ENCODE peak calls at places on chromosome X, in six cellular contexts. One of them, this sample, is unnamed.

GRCh38 chrX:74540635-74541249 is 73.7 kb downstream of the RLIM start:
- DNase-seq in activated CD8-positive, alpha-beta memory T cell treated with anti-CD3 and anti-CD28 coated beads for 24 hours: no peak
- DNase-seq in aorta: no peak
- DNase-seq in activated CD8-positive, alpha-beta T cell treated with anti-CD3 and anti-CD28 coated beads, Interleukin-2, amount 10 ng/mL, durations not matched to agents 7 days and 5 days: no peak
- DNase-seq in cerebellar cortex: no peak
- DNase-seq in T-helper 2 cell: no peak
- DNase-seq in this sample: no peak

GRCh38 chrX:82224961-82225360 is 1023.1 kb downstream of the SH3BGRL start:
- DNase-seq in activated CD8-positive, alpha-beta T cell treated with anti-CD3 and anti-CD28 coated beads, Interleukin-2, amount 10 ng/mL, durations not matched to agents 7 days and 5 days: no peak
- DNase-seq in cerebellar cortex: no peak
- DNase-seq in T-helper 2 cell: no peak
- DNase-seq in activated CD8-positive, alpha-beta memory T cell treated with anti-CD3 and anti-CD28 coated beads for 24 hours: no peak
- DNase-seq in aorta: no peak
- DNase-seq in this sample: no peak

GRCh38 chrX:115559672-115560071 is 1.3 kb upstream of the PLS3 start:
- DNase-seq in activated CD8-positive, alpha-beta memory T cell treated with anti-CD3 and anti-CD28 coated beads for 24 hours: no peak
- DNase-seq in activated CD8-positive, alpha-beta T cell treated with anti-CD3 and anti-CD28 coated beads, Interleukin-2, amount 10 ng/mL, durations not matched to agents 7 days and 5 days: no peak
- DNase-seq in cerebellar cortex: no peak
- DNase-seq in T-helper 2 cell: no peak
- DNase-seq in aorta: no peak
- DNase-seq in this sample: no peak

GRCh38 chrX:53089224-53089842 is 4.6 kb upstream of the KANTR start:
- DNase-seq in T-helper 2 cell: no peak
- DNase-seq in aorta: no peak
- DNase-seq in cerebellar cortex: peak; percentile 83
- DNase-seq in activated CD8-positive, alpha-beta T cell treated with anti-CD3 and anti-CD28 coated beads, Interleukin-2, amount 10 ng/mL, durations not matched to agents 7 days and 5 days: peak; percentile 49
- DNase-seq in activated CD8-positive, alpha-beta memory T cell treated with anti-CD3 and anti-CD28 coated beads for 24 hours: no peak
- DNase-seq in this sample: peak; percentile 66

GRCh38 chrX:129653985-129654651 is 638 bp downstream of the APLN start:
- DNase-seq in cerebellar cortex: no peak
- DNase-seq in activated CD8-positive, alpha-beta T cell treated with anti-CD3 and anti-CD28 coated beads, Interleukin-2, amount 10 ng/mL, durations not matched to agents 7 days and 5 days: peak; percentile 26
- DNase-seq in activated CD8-positive, alpha-beta memory T cell treated with anti-CD3 and anti-CD28 coated beads for 24 hours: no peak
- DNase-seq in T-helper 2 cell: no peak
- DNase-seq in aorta: no peak
- DNase-seq in this sample: no peak

GRCh38 chrX:13090261-13091110 is 46.1 kb upstream of the FAM9C start:
- DNase-seq in activated CD8-positive, alpha-beta T cell treated with anti-CD3 and anti-CD28 coated beads, Interleukin-2, amount 10 ng/mL, durations not matched to agents 7 days and 5 days: peak; percentile 49
- DNase-seq in activated CD8-positive, alpha-beta memory T cell treated with anti-CD3 and anti-CD28 coated beads for 24 hours: no peak
- DNase-seq in T-helper 2 cell: no peak
- DNase-seq in cerebellar cortex: no peak
- DNase-seq in aorta: no peak
- DNase-seq in this sample: peak; percentile 88

GRCh38 chrX:1673337-1673736 is 58.5 kb downstream of the ASMT start:
- DNase-seq in aorta: no peak
- DNase-seq in T-helper 2 cell: no peak
- DNase-seq in activated CD8-positive, alpha-beta memory T cell treated with anti-CD3 and anti-CD28 coated beads for 24 hours: peak; percentile 57
- DNase-seq in cerebellar cortex: peak; percentile 34
- DNase-seq in activated CD8-positive, alpha-beta T cell treated with anti-CD3 and anti-CD28 coated beads, Interleukin-2, amount 10 ng/mL, durations not matched to agents 7 days and 5 days: peak; percentile 60
- DNase-seq in this sample: peak; percentile 7

GRCh38 chrX:42776195-42776594 is 1.8 kb downstream of the PPP1R2C start:
- DNase-seq in activated CD8-positive, alpha-beta T cell treated with anti-CD3 and anti-CD28 coated beads, Interleukin-2, amount 10 ng/mL, durations not matched to agents 7 days and 5 days: no peak
- DNase-seq in aorta: no peak
- DNase-seq in cerebellar cortex: no peak
- DNase-seq in activated CD8-positive, alpha-beta memory T cell treated with anti-CD3 and anti-CD28 coated beads for 24 hours: no peak
- DNase-seq in T-helper 2 cell: no peak
- DNase-seq in this sample: peak; percentile 65

GRCh38 chrX:12956704-12957541 is 18.0 kb upstream of the TMSB4X start:
- DNase-seq in T-helper 2 cell: no peak
- DNase-seq in aorta: no peak
- DNase-seq in activated CD8-positive, alpha-beta memory T cell treated with anti-CD3 and anti-CD28 coated beads for 24 hours: no peak
- DNase-seq in cerebellar cortex: peak; percentile 35
- DNase-seq in activated CD8-positive, alpha-beta T cell treated with anti-CD3 and anti-CD28 coated beads, Interleukin-2, amount 10 ng/mL, durations not matched to agents 7 days and 5 days: peak; percentile 78
- DNase-seq in this sample: peak; percentile 67

GRCh38 chrX:10922158-10922557 is 189.0 kb upstream of the HCCS start:
- DNase-seq in cerebellar cortex: no peak
- DNase-seq in activated CD8-positive, alpha-beta T cell treated with anti-CD3 and anti-CD28 coated beads, Interleukin-2, amount 10 ng/mL, durations not matched to agents 7 days and 5 days: no peak
- DNase-seq in T-helper 2 cell: no peak
- DNase-seq in aorta: no peak
- DNase-seq in activated CD8-positive, alpha-beta memory T cell treated with anti-CD3 and anti-CD28 coated beads for 24 hours: no peak
- DNase-seq in this sample: peak; percentile 85

GRCh38 chrX:40244980-40245379 is 147.2 kb upstream of the BCOR start:
- DNase-seq in T-helper 2 cell: no peak
- DNase-seq in aorta: peak; percentile 16
- DNase-seq in activated CD8-positive, alpha-beta T cell treated with anti-CD3 and anti-CD28 coated beads, Interleukin-2, amount 10 ng/mL, durations not matched to agents 7 days and 5 days: peak; percentile 23
- DNase-seq in cerebellar cortex: peak; percentile 55
- DNase-seq in activated CD8-positive, alpha-beta memory T cell treated with anti-CD3 and anti-CD28 coated beads for 24 hours: no peak
- DNase-seq in this sample: peak; percentile 8

GRCh38 chrX:97026406-97026805 is 142.7 kb downstream of the RPA4 start:
- DNase-seq in T-helper 2 cell: no peak
- DNase-seq in aorta: no peak
- DNase-seq in cerebellar cortex: peak; percentile 1
- DNase-seq in activated CD8-positive, alpha-beta memory T cell treated with anti-CD3 and anti-CD28 coated beads for 24 hours: no peak
- DNase-seq in activated CD8-positive, alpha-beta T cell treated with anti-CD3 and anti-CD28 coated beads, Interleukin-2, amount 10 ng/mL, durations not matched to agents 7 days and 5 days: no peak
- DNase-seq in this sample: peak; percentile 40

GRCh38 chrX:2697741-2698294 is 6.7 kb downstream of the CD99 start:
- DNase-seq in activated CD8-positive, alpha-beta memory T cell treated with anti-CD3 and anti-CD28 coated beads for 24 hours: no peak
- DNase-seq in cerebellar cortex: no peak
- DNase-seq in T-helper 2 cell: no peak
- DNase-seq in aorta: no peak
- DNase-seq in activated CD8-positive, alpha-beta T cell treated with anti-CD3 and anti-CD28 coated beads, Interleukin-2, amount 10 ng/mL, durations not matched to agents 7 days and 5 days: no peak
- DNase-seq in this sample: peak; percentile 79

GRCh38 chrX:100654256-100654655 is 10.3 kb downstream of the SRPX2 start:
- DNase-seq in activated CD8-positive, alpha-beta memory T cell treated with anti-CD3 and anti-CD28 coated beads for 24 hours: no peak
- DNase-seq in activated CD8-positive, alpha-beta T cell treated with anti-CD3 and anti-CD28 coated beads, Interleukin-2, amount 10 ng/mL, durations not matched to agents 7 days and 5 days: no peak
- DNase-seq in T-helper 2 cell: no peak
- DNase-seq in aorta: no peak
- DNase-seq in cerebellar cortex: no peak
- DNase-seq in this sample: peak; percentile 29

GRCh38 chrX:13646154-13646549 is 6.8 kb upstream of the TCEANC start:
- DNase-seq in activated CD8-positive, alpha-beta T cell treated with anti-CD3 and anti-CD28 coated beads, Interleukin-2, amount 10 ng/mL, durations not matched to agents 7 days and 5 days: peak; percentile 55
- DNase-seq in aorta: peak; percentile 85
- DNase-seq in activated CD8-positive, alpha-beta memory T cell treated with anti-CD3 and anti-CD28 coated beads for 24 hours: no peak
- DNase-seq in T-helper 2 cell: no peak
- DNase-seq in cerebellar cortex: peak; percentile 66
- DNase-seq in this sample: peak; percentile 50

GRCh38 chrX:13468096-13468495 is 101.3 kb upstream of the EGFL6 start:
- DNase-seq in activated CD8-positive, alpha-beta memory T cell treated with anti-CD3 and anti-CD28 coated beads for 24 hours: no peak
- DNase-seq in aorta: no peak
- DNase-seq in cerebellar cortex: no peak
- DNase-seq in T-helper 2 cell: no peak
- DNase-seq in activated CD8-positive, alpha-beta T cell treated with anti-CD3 and anti-CD28 coated beads, Interleukin-2, amount 10 ng/mL, durations not matched to agents 7 days and 5 days: no peak
- DNase-seq in this sample: no peak

GRCh38 chrX:106726485-106727437 is at the start of gene RNF128:
- DNase-seq in activated CD8-positive, alpha-beta T cell treated with anti-CD3 and anti-CD28 coated beads, Interleukin-2, amount 10 ng/mL, durations not matched to agents 7 days and 5 days: peak; percentile 20
- DNase-seq in T-helper 2 cell: no peak
- DNase-seq in aorta: peak; percentile 74
- DNase-seq in cerebellar cortex: peak; percentile 17
- DNase-seq in activated CD8-positive, alpha-beta memory T cell treated with anti-CD3 and anti-CD28 coated beads for 24 hours: no peak
- DNase-seq in this sample: no peak

GRCh38 chrX:152904151-152905080 is 6.5 kb downstream of the ZNF185 start:
- DNase-seq in activated CD8-positive, alpha-beta memory T cell treated with anti-CD3 and anti-CD28 coated beads for 24 hours: peak; percentile 74
- DNase-seq in cerebellar cortex: no peak
- DNase-seq in activated CD8-positive, alpha-beta T cell treated with anti-CD3 and anti-CD28 coated beads, Interleukin-2, amount 10 ng/mL, durations not matched to agents 7 days and 5 days: peak; percentile 37
- DNase-seq in T-helper 2 cell: no peak
- DNase-seq in aorta: peak; percentile 82
- DNase-seq in this sample: peak; percentile 85

GRCh38 chrX:44036336-44036735 is 63.1 kb upstream of the NDP start:
- DNase-seq in T-helper 2 cell: no peak
- DNase-seq in aorta: no peak
- DNase-seq in activated CD8-positive, alpha-beta memory T cell treated with anti-CD3 and anti-CD28 coated beads for 24 hours: no peak
- DNase-seq in cerebellar cortex: no peak
- DNase-seq in activated CD8-positive, alpha-beta T cell treated with anti-CD3 and anti-CD28 coated beads, Interleukin-2, amount 10 ng/mL, durations not matched to agents 7 days and 5 days: no peak
- DNase-seq in this sample: peak; percentile 64

GRCh38 chrX:107978707-107979307 is 3.4 kb downstream of the TEX13B start:
- DNase-seq in cerebellar cortex: peak; percentile 7
- DNase-seq in activated CD8-positive, alpha-beta memory T cell treated with anti-CD3 and anti-CD28 coated beads for 24 hours: no peak
- DNase-seq in aorta: no peak
- DNase-seq in T-helper 2 cell: no peak
- DNase-seq in activated CD8-positive, alpha-beta T cell treated with anti-CD3 and anti-CD28 coated beads, Interleukin-2, amount 10 ng/mL, durations not matched to agents 7 days and 5 days: no peak
- DNase-seq in this sample: peak; percentile 27

GRCh38 chrX:9882669-9883446 is 84.3 kb upstream of the CLDN34 start:
- DNase-seq in activated CD8-positive, alpha-beta memory T cell treated with anti-CD3 and anti-CD28 coated beads for 24 hours: no peak
- DNase-seq in activated CD8-positive, alpha-beta T cell treated with anti-CD3 and anti-CD28 coated beads, Interleukin-2, amount 10 ng/mL, durations not matched to agents 7 days and 5 days: no peak
- DNase-seq in aorta: no peak
- DNase-seq in T-helper 2 cell: no peak
- DNase-seq in cerebellar cortex: no peak
- DNase-seq in this sample: peak; percentile 79

GRCh38 chrX:133666256-133666655 is 251.0 kb upstream of the GPC4 start:
- DNase-seq in aorta: no peak
- DNase-seq in activated CD8-positive, alpha-beta T cell treated with anti-CD3 and anti-CD28 coated beads, Interleukin-2, amount 10 ng/mL, durations not matched to agents 7 days and 5 days: no peak
- DNase-seq in activated CD8-positive, alpha-beta memory T cell treated with anti-CD3 and anti-CD28 coated beads for 24 hours: no peak
- DNase-seq in cerebellar cortex: no peak
- DNase-seq in T-helper 2 cell: no peak
- DNase-seq in this sample: no peak

GRCh38 chrX:118655561-118656246 is 71.7 kb upstream of the IL13RA1 start:
- DNase-seq in activated CD8-positive, alpha-beta T cell treated with anti-CD3 and anti-CD28 coated beads, Interleukin-2, amount 10 ng/mL, durations not matched to agents 7 days and 5 days: no peak
- DNase-seq in activated CD8-positive, alpha-beta memory T cell treated with anti-CD3 and anti-CD28 coated beads for 24 hours: no peak
- DNase-seq in cerebellar cortex: no peak
- DNase-seq in T-helper 2 cell: no peak
- DNase-seq in aorta: no peak
- DNase-seq in this sample: peak; percentile 41

GRCh38 chrX:133045986-133046385 is 50.9 kb downstream of the USP26 start:
- DNase-seq in aorta: no peak
- DNase-seq in activated CD8-positive, alpha-beta memory T cell treated with anti-CD3 and anti-CD28 coated beads for 24 hours: no peak
- DNase-seq in T-helper 2 cell: no peak
- DNase-seq in cerebellar cortex: peak; percentile 52
- DNase-seq in activated CD8-positive, alpha-beta T cell treated with anti-CD3 and anti-CD28 coated beads, Interleukin-2, amount 10 ng/mL, durations not matched to agents 7 days and 5 days: no peak
- DNase-seq in this sample: peak; percentile 5

GRCh38 chrX:5051831-5052491 is 1176.7 kb downstream of the NLGN4X start:
- DNase-seq in activated CD8-positive, alpha-beta memory T cell treated with anti-CD3 and anti-CD28 coated beads for 24 hours: no peak
- DNase-seq in cerebellar cortex: no peak
- DNase-seq in activated CD8-positive, alpha-beta T cell treated with anti-CD3 and anti-CD28 coated beads, Interleukin-2, amount 10 ng/mL, durations not matched to agents 7 days and 5 days: no peak
- DNase-seq in T-helper 2 cell: no peak
- DNase-seq in aorta: peak; percentile 86
- DNase-seq in this sample: peak; percentile 55

GRCh38 chrX:153161952-153162351 is 17.1 kb upstream of the MAGEA1 start:
- DNase-seq in aorta: no peak
- DNase-seq in activated CD8-positive, alpha-beta T cell treated with anti-CD3 and anti-CD28 coated beads, Interleukin-2, amount 10 ng/mL, durations not matched to agents 7 days and 5 days: no peak
- DNase-seq in cerebellar cortex: no peak
- DNase-seq in activated CD8-positive, alpha-beta memory T cell treated with anti-CD3 and anti-CD28 coated beads for 24 hours: no peak
- DNase-seq in T-helper 2 cell: no peak
- DNase-seq in this sample: no peak

GRCh38 chrX:152958047-152958446 is 35.9 kb downstream of the PNMA5 start:
- DNase-seq in T-helper 2 cell: no peak
- DNase-seq in activated CD8-positive, alpha-beta T cell treated with anti-CD3 and anti-CD28 coated beads, Interleukin-2, amount 10 ng/mL, durations not matched to agents 7 days and 5 days: no peak
- DNase-seq in aorta: no peak
- DNase-seq in cerebellar cortex: no peak
- DNase-seq in activated CD8-positive, alpha-beta memory T cell treated with anti-CD3 and anti-CD28 coated beads for 24 hours: no peak
- DNase-seq in this sample: no peak

GRCh38 chrX:43000121-43000520 is 222.2 kb upstream of the PPP1R2C start:
- DNase-seq in activated CD8-positive, alpha-beta T cell treated with anti-CD3 and anti-CD28 coated beads, Interleukin-2, amount 10 ng/mL, durations not matched to agents 7 days and 5 days: no peak
- DNase-seq in aorta: no peak
- DNase-seq in activated CD8-positive, alpha-beta memory T cell treated with anti-CD3 and anti-CD28 coated beads for 24 hours: no peak
- DNase-seq in cerebellar cortex: no peak
- DNase-seq in T-helper 2 cell: no peak
- DNase-seq in this sample: no peak

GRCh38 chrX:136021160-136021559 is 35.9 kb downstream of the SLC9A6 start:
- DNase-seq in aorta: no peak
- DNase-seq in T-helper 2 cell: no peak
- DNase-seq in activated CD8-positive, alpha-beta memory T cell treated with anti-CD3 and anti-CD28 coated beads for 24 hours: no peak
- DNase-seq in activated CD8-positive, alpha-beta T cell treated with anti-CD3 and anti-CD28 coated beads, Interleukin-2, amount 10 ng/mL, durations not matched to agents 7 days and 5 days: no peak
- DNase-seq in cerebellar cortex: no peak
- DNase-seq in this sample: no peak

GRCh38 chrX:22526339-22526738 is 253.6 kb downstream of the CBLL2 start:
- DNase-seq in activated CD8-positive, alpha-beta memory T cell treated with anti-CD3 and anti-CD28 coated beads for 24 hours: no peak
- DNase-seq in activated CD8-positive, alpha-beta T cell treated with anti-CD3 and anti-CD28 coated beads, Interleukin-2, amount 10 ng/mL, durations not matched to agents 7 days and 5 days: no peak
- DNase-seq in aorta: no peak
- DNase-seq in T-helper 2 cell: no peak
- DNase-seq in cerebellar cortex: no peak
- DNase-seq in this sample: peak; percentile 65

GRCh38 chrX:135295238-135295943 is 13.9 kb upstream of the ETDC start:
- DNase-seq in cerebellar cortex: peak; percentile 49
- DNase-seq in T-helper 2 cell: no peak
- DNase-seq in activated CD8-positive, alpha-beta memory T cell treated with anti-CD3 and anti-CD28 coated beads for 24 hours: peak; percentile 75
- DNase-seq in aorta: peak; percentile 79
- DNase-seq in activated CD8-positive, alpha-beta T cell treated with anti-CD3 and anti-CD28 coated beads, Interleukin-2, amount 10 ng/mL, durations not matched to agents 7 days and 5 days: peak; percentile 76
- DNase-seq in this sample: peak; percentile 31

This sample was measured in amniotic epithelial cell.